ENCODE peak calls at places on chromosome 11, in nine cellular contexts. M is smooth muscle cell of the brain vasculature; K is mammary epithelial cell; F is bronchial epithelial cell; T is NCI-H2029 treated with DMSO at 0.1 percent for 48 hours; V is posterior vena cava; Z is activated CD4-positive, CD25-positive, alpha-beta regulatory T cell; S is GM12865; W is putamen. G is an unnamed sample.

GRCh38 chr11:26507229-26507628 is 64.8 kb downstream of the MUC15 start:
- DNase-seq in M (no peak), K (no peak), F (no peak), T (no peak), V (no peak), Z (no peak), S (no peak), W (no peak), G (no peak)

GRCh38 chr11:121048464-121049233 is 24.7 kb downstream of the TBCEL start:
- DNase-seq in M (no peak), K (peak; percentile 49), F (peak; percentile 56), T (no peak), V (no peak), Z (no peak), S (no peak), W (no peak), G (no peak)

GRCh38 chr11:100827934-100828661 is 141.0 kb downstream of the ARHGAP42 start:
- DNase-seq in M (peak; percentile 21), K (peak; percentile 57), F (peak; percentile 80), T (no peak), V (no peak), Z (no peak), S (peak; percentile 51), W (no peak), G (no peak)

GRCh38 chr11:31045335-31045734 is 324.2 kb downstream of the DCDC1 start:
- DNase-seq in M (no peak), K (no peak), F (peak; percentile 15), T (no peak), V (no peak), Z (no peak), S (peak; percentile 9), W (no peak), G (no peak)

GRCh38 chr11:96096360-96096759 is 172.5 kb upstream of the MTMR2 start:
- DNase-seq in M (no peak), K (no peak), F (no peak), T (no peak), V (no peak), Z (no peak), S (no peak), W (no peak), G (no peak)

GRCh38 chr11:103939694-103940093 is 96.7 kb upstream of the DDI1 start:
- DNase-seq in M (no peak), K (no peak), F (no peak), T (no peak), V (no peak), Z (no peak), S (no peak), W (no peak), G (no peak)

GRCh38 chr11:995752-996420 is 40.6 kb downstream of the MUC6 start:
- DNase-seq in M (no peak), K (no peak), F (no peak), T (no peak), V (no peak), Z (no peak), S (peak; percentile 76), W (peak; percentile 42), G (no peak)

GRCh38 chr11:62025429-62026105 is 58.1 kb upstream of the FTH1 start:
- DNase-seq in M (peak; percentile 68), K (peak; percentile 98), F (peak; percentile 99), T (no peak), V (peak; percentile 89), Z (peak; percentile 47), S (peak; percentile 66), W (no peak), G (peak; percentile 95)

GRCh38 chr11:10669258-10670033 is 24.1 kb downstream of the IRAG1 start:
- DNase-seq in M (no peak), K (no peak), F (no peak), T (peak; percentile 17), V (peak; percentile 84), Z (no peak), S (no peak), W (no peak), G (no peak)

GRCh38 chr11:120784566-120785251 is 239.2 kb upstream of the TBCEL start:
- DNase-seq in M (no peak), K (no peak), F (no peak), T (no peak), V (no peak), Z (no peak), S (no peak), W (no peak), G (no peak)

GRCh38 chr11:100338144-100338840 is 348.8 kb upstream of the ARHGAP42 start:
- DNase-seq in M (no peak), K (peak; percentile 42), F (peak; percentile 77), T (no peak), V (no peak), Z (no peak), S (no peak), W (no peak), G (no peak)

GRCh38 chr11:61067782-61068181 is 34.5 kb upstream of the CD5 start:
- DNase-seq in M (no peak), K (no peak), F (no peak), T (no peak), V (no peak), Z (no peak), S (no peak), W (no peak), G (no peak)

GRCh38 chr11:94840209-94840608 is 72.1 kb downstream of the AMOTL1 start:
- DNase-seq in M (no peak), K (no peak), F (no peak), T (no peak), V (no peak), Z (no peak), S (no peak), W (no peak), G (no peak)

GRCh38 chr11:87753143-87753542 is 422.1 kb downstream of the RAB38 start:
- DNase-seq in M (no peak), K (no peak), F (no peak), T (no peak), V (no peak), Z (no peak), S (no peak), W (no peak), G (no peak)

G was measured in naive thymus-derived CD4-positive, alpha-beta T cell.